ENCODE peak calls at places on chromosome 9, in five cellular contexts. M is left cardiac atrium, Y is HS-5, Q is activated T-cell treated with anti-CD3 and anti-CD28 coated beads for 1 hour, N is RWPE1. T is an unnamed sample.

GRCh38 chr9:120924698-120925534 is 1.7 kb downstream of the TRAF1 start:
- DNase-seq in M (no peak), Y (no peak), Q (peak; percentile 24), N (no peak), T (no peak)

GRCh38 chr9:127347831-127348699 is 48.9 kb upstream of the SLC2A8 start:
- DNase-seq in M (no peak), Y (peak; percentile 9), Q (no peak), N (peak; percentile 59), T (peak; percentile 50)

GRCh38 chr9:91202757-91203283 is 158.9 kb downstream of the AUH start:
- DNase-seq in M (no peak), Y (no peak), Q (no peak), N (no peak), T (no peak)

GRCh38 chr9:86591472-86591871 is 237.3 kb upstream of the TUT7 start:
- DNase-seq in M (no peak), Y (no peak), Q (no peak), N (no peak), T (peak; percentile 72)

GRCh38 chr9:34575775-34576592 is 13.5 kb downstream of the CNTFR start:
- DNase-seq in M (no peak), Y (no peak), Q (no peak), N (no peak), T (no peak)

GRCh38 chr9:134225186-134225585 is 60.8 kb upstream of the RNU6ATAC start:
- DNase-seq in M (no peak), Y (no peak), Q (no peak), N (no peak), T (no peak)

GRCh38 chr9:83933804-83934203 is 12.6 kb upstream of the KIF27 start:
- DNase-seq in M (no peak), Y (no peak), Q (no peak), N (no peak), T (peak; percentile 81)

GRCh38 chr9:7366121-7366520 is 433.5 kb downstream of the DMAC1 start:
- DNase-seq in M (no peak), Y (peak; percentile 4), Q (no peak), N (no peak), T (peak; percentile 28)

GRCh38 chr9:96867282-96867814 is 13.0 kb upstream of the ZNF782 start:
- DNase-seq in M (no peak), Y (no peak), Q (no peak), N (no peak), T (no peak)

GRCh38 chr9:135526730-135527571 is 5.7 kb downstream of the LCN1 start:
- DNase-seq in M (no peak), Y (no peak), Q (no peak), N (no peak), T (no peak)

GRCh38 chr9:77800924-77801551 is 152.9 kb upstream of the GNA14 start:
- DNase-seq in M (no peak), Y (no peak), Q (no peak), N (no peak), T (no peak)

GRCh38 chr9:129414377-129415021 is 206.4 kb downstream of the C9orf50 start:
- DNase-seq in M (no peak), Y (no peak), Q (peak; percentile 30), N (no peak), T (peak; percentile 79)

GRCh38 chr9:134641173-134641985 is at the start of gene COL5A1:
- DNase-seq in M (peak; percentile 91), Y (peak; percentile 64), Q (peak; percentile 33), N (peak; percentile 96), T (peak; percentile 92)

T was measured in AG10803.